ENCODE peak calls at places on chromosome 22, in six cellular contexts. One of them, this sample, is unnamed.

GRCh38 chr22:32999039-32999861 is 58.9 kb downstream of the SYN3 start:
- DNase-seq in cardiac muscle cell: no peak
- DNase-seq in NCI-H1417: no peak
- DNase-seq in neuronal stem cell: no peak
- DNase-seq in NCI-H1105: no peak
- DNase-seq in neural crest cell: no peak
- DNase-seq in this sample: no peak

GRCh38 chr22:24727218-24727851 is 47.2 kb downstream of the PIWIL3 start:
- DNase-seq in cardiac muscle cell: peak; percentile 93
- DNase-seq in NCI-H1417: peak; percentile 85
- DNase-seq in neuronal stem cell: no peak
- DNase-seq in NCI-H1105: peak; percentile 80
- DNase-seq in neural crest cell: no peak
- DNase-seq in this sample: no peak

GRCh38 chr22:47030881-47031627 is 268.6 kb downstream of the TBC1D22A start:
- DNase-seq in cardiac muscle cell: no peak
- DNase-seq in NCI-H1417: no peak
- DNase-seq in neuronal stem cell: no peak
- DNase-seq in NCI-H1105: no peak
- DNase-seq in neural crest cell: no peak
- DNase-seq in this sample: no peak

GRCh38 chr22:21568207-21569075 is 927 bp downstream of the UBE2L3 start:
- DNase-seq in cardiac muscle cell: peak; percentile 49
- DNase-seq in NCI-H1417: peak; percentile 42
- DNase-seq in neuronal stem cell: no peak
- DNase-seq in NCI-H1105: no peak
- DNase-seq in neural crest cell: peak; percentile 25
- DNase-seq in this sample: no peak

GRCh38 chr22:25623310-25623734 is 58.8 kb downstream of the GRK3 start:
- DNase-seq in cardiac muscle cell: no peak
- DNase-seq in NCI-H1417: peak; percentile 25
- DNase-seq in neuronal stem cell: no peak
- DNase-seq in NCI-H1105: no peak
- DNase-seq in neural crest cell: no peak
- DNase-seq in this sample: no peak

GRCh38 chr22:20238567-20239062 is 29.5 kb downstream of the RTN4R start:
- DNase-seq in cardiac muscle cell: no peak
- DNase-seq in NCI-H1417: peak; percentile 61
- DNase-seq in neuronal stem cell: peak; percentile 38
- DNase-seq in NCI-H1105: no peak
- DNase-seq in neural crest cell: peak; percentile 36
- DNase-seq in this sample: no peak

GRCh38 chr22:43789452-43789851 is 22.7 kb downstream of the EFCAB6 start:
- DNase-seq in cardiac muscle cell: peak; percentile 96
- DNase-seq in NCI-H1417: no peak
- DNase-seq in neuronal stem cell: no peak
- DNase-seq in NCI-H1105: no peak
- DNase-seq in neural crest cell: no peak
- DNase-seq in this sample: no peak

GRCh38 chr22:28984482-28985158 is 77.0 kb downstream of the C22orf31 start:
- DNase-seq in cardiac muscle cell: peak; percentile 10
- DNase-seq in NCI-H1417: no peak
- DNase-seq in neuronal stem cell: no peak
- DNase-seq in NCI-H1105: no peak
- DNase-seq in neural crest cell: no peak
- DNase-seq in this sample: no peak

GRCh38 chr22:48884292-48884691 is 943.4 kb downstream of the BRD1 start:
- DNase-seq in cardiac muscle cell: no peak
- DNase-seq in NCI-H1417: no peak
- DNase-seq in neuronal stem cell: no peak
- DNase-seq in NCI-H1105: no peak
- DNase-seq in neural crest cell: no peak
- DNase-seq in this sample: no peak

GRCh38 chr22:31615481-31615840 is 46.6 kb downstream of the PISD start:
- DNase-seq in cardiac muscle cell: no peak
- DNase-seq in NCI-H1417: no peak
- DNase-seq in neuronal stem cell: no peak
- DNase-seq in NCI-H1105: no peak
- DNase-seq in neural crest cell: no peak
- DNase-seq in this sample: no peak

GRCh38 chr22:32728291-32728690 is 73.2 kb upstream of the TIMP3 start:
- DNase-seq in cardiac muscle cell: no peak
- DNase-seq in NCI-H1417: no peak
- DNase-seq in neuronal stem cell: no peak
- DNase-seq in NCI-H1105: no peak
- DNase-seq in neural crest cell: no peak
- DNase-seq in this sample: no peak

GRCh38 chr22:37742374-37743092 is 45.7 kb downstream of the TRIOBP start:
- DNase-seq in cardiac muscle cell: peak; percentile 88
- DNase-seq in NCI-H1417: no peak
- DNase-seq in neuronal stem cell: no peak
- DNase-seq in NCI-H1105: no peak
- DNase-seq in neural crest cell: no peak
- DNase-seq in this sample: no peak

GRCh38 chr22:17540481-17540880 is 22.8 kb upstream of the SLC25A18 start:
- DNase-seq in cardiac muscle cell: no peak
- DNase-seq in NCI-H1417: no peak
- DNase-seq in neuronal stem cell: no peak
- DNase-seq in NCI-H1105: no peak
- DNase-seq in neural crest cell: no peak
- DNase-seq in this sample: no peak

GRCh38 chr22:49014227-49015201 is 813.2 kb downstream of the BRD1 start:
- DNase-seq in cardiac muscle cell: no peak
- DNase-seq in NCI-H1417: no peak
- DNase-seq in neuronal stem cell: no peak
- DNase-seq in NCI-H1105: no peak
- DNase-seq in neural crest cell: no peak
- DNase-seq in this sample: no peak

GRCh38 chr22:37101311-37102063 is 8.0 kb downstream of the TMPRSS6 start:
- DNase-seq in cardiac muscle cell: no peak
- DNase-seq in NCI-H1417: no peak
- DNase-seq in neuronal stem cell: no peak
- DNase-seq in NCI-H1105: no peak
- DNase-seq in neural crest cell: no peak
- DNase-seq in this sample: no peak

GRCh38 chr22:43330178-43331063 is 12.8 kb downstream of the SCUBE1 start:
- DNase-seq in cardiac muscle cell: no peak
- DNase-seq in NCI-H1417: no peak
- DNase-seq in neuronal stem cell: no peak
- DNase-seq in NCI-H1105: no peak
- DNase-seq in neural crest cell: no peak
- DNase-seq in this sample: no peak

GRCh38 chr22:24379536-24379935 is 47.9 kb upstream of the ADORA2A start:
- DNase-seq in cardiac muscle cell: no peak
- DNase-seq in NCI-H1417: no peak
- DNase-seq in neuronal stem cell: no peak
- DNase-seq in NCI-H1105: no peak
- DNase-seq in neural crest cell: no peak
- DNase-seq in this sample: no peak

GRCh38 chr22:25078591-25078990 is 121.1 kb upstream of the CRYBB3 start:
- DNase-seq in cardiac muscle cell: no peak
- DNase-seq in NCI-H1417: no peak
- DNase-seq in neuronal stem cell: no peak
- DNase-seq in NCI-H1105: no peak
- DNase-seq in neural crest cell: no peak
- DNase-seq in this sample: no peak

GRCh38 chr22:38766076-38766777 is 10.4 kb upstream of the SUN2 start:
- DNase-seq in cardiac muscle cell: peak; percentile 65
- DNase-seq in NCI-H1417: peak; percentile 29
- DNase-seq in neuronal stem cell: no peak
- DNase-seq in NCI-H1105: peak; percentile 38
- DNase-seq in neural crest cell: peak; percentile 62
- DNase-seq in this sample: no peak

GRCh38 chr22:36277482-36278291 is 24.8 kb downstream of the APOL1 start:
- DNase-seq in cardiac muscle cell: peak; percentile 73
- DNase-seq in NCI-H1417: peak; percentile 55
- DNase-seq in neuronal stem cell: peak; percentile 47
- DNase-seq in NCI-H1105: peak; percentile 37
- DNase-seq in neural crest cell: peak; percentile 45
- DNase-seq in this sample: no peak

GRCh38 chr22:31230871-31231621 is 18.9 kb downstream of the LIMK2 start:
- DNase-seq in cardiac muscle cell: peak; percentile 82
- DNase-seq in NCI-H1417: peak; percentile 52
- DNase-seq in neuronal stem cell: no peak
- DNase-seq in NCI-H1105: no peak
- DNase-seq in neural crest cell: no peak
- DNase-seq in this sample: no peak

GRCh38 chr22:29152045-29152380 is 53.7 kb upstream of the EMID1 start:
- DNase-seq in cardiac muscle cell: no peak
- DNase-seq in NCI-H1417: peak; percentile 32
- DNase-seq in neuronal stem cell: no peak
- DNase-seq in NCI-H1105: no peak
- DNase-seq in neural crest cell: no peak
- DNase-seq in this sample: no peak

GRCh38 chr22:27617214-27617881 is 184.2 kb downstream of the MN1 start:
- DNase-seq in cardiac muscle cell: no peak
- DNase-seq in NCI-H1417: no peak
- DNase-seq in neuronal stem cell: no peak
- DNase-seq in NCI-H1105: no peak
- DNase-seq in neural crest cell: no peak
- DNase-seq in this sample: no peak

GRCh38 chr22:27097933-27098332 is 440.5 kb downstream of the MIAT start:
- DNase-seq in cardiac muscle cell: no peak
- DNase-seq in NCI-H1417: no peak
- DNase-seq in neuronal stem cell: no peak
- DNase-seq in NCI-H1105: no peak
- DNase-seq in neural crest cell: no peak
- DNase-seq in this sample: no peak

GRCh38 chr22:33715221-33715620 is 205.1 kb downstream of the LARGE1 start:
- DNase-seq in cardiac muscle cell: no peak
- DNase-seq in NCI-H1417: no peak
- DNase-seq in neuronal stem cell: no peak
- DNase-seq in NCI-H1105: no peak
- DNase-seq in neural crest cell: no peak
- DNase-seq in this sample: no peak

GRCh38 chr22:27215826-27216320 is 558.5 kb downstream of the MIAT start:
- DNase-seq in cardiac muscle cell: no peak
- DNase-seq in NCI-H1417: no peak
- DNase-seq in neuronal stem cell: no peak
- DNase-seq in NCI-H1105: no peak
- DNase-seq in neural crest cell: no peak
- DNase-seq in this sample: no peak

GRCh38 chr22:44245438-44245837 is 64.7 kb downstream of the PARVG start:
- DNase-seq in cardiac muscle cell: no peak
- DNase-seq in NCI-H1417: no peak
- DNase-seq in neuronal stem cell: no peak
- DNase-seq in NCI-H1105: no peak
- DNase-seq in neural crest cell: no peak
- DNase-seq in this sample: no peak

GRCh38 chr22:41557401-41558240 is 3.2 kb upstream of the CSDC2 start:
- DNase-seq in cardiac muscle cell: peak; percentile 97
- DNase-seq in NCI-H1417: peak; percentile 59
- DNase-seq in neuronal stem cell: no peak
- DNase-seq in NCI-H1105: no peak
- DNase-seq in neural crest cell: peak; percentile 32
- DNase-seq in this sample: no peak

GRCh38 chr22:38802671-38803121 is 8.8 kb upstream of the DNAL4 start:
- DNase-seq in cardiac muscle cell: peak; percentile 95
- DNase-seq in NCI-H1417: peak; percentile 0
- DNase-seq in neuronal stem cell: no peak
- DNase-seq in NCI-H1105: no peak
- DNase-seq in neural crest cell: no peak
- DNase-seq in this sample: no peak

GRCh38 chr22:17781319-17782031 is 7.2 kb upstream of the BID start:
- DNase-seq in cardiac muscle cell: peak; percentile 89
- DNase-seq in NCI-H1417: peak; percentile 6
- DNase-seq in neuronal stem cell: no peak
- DNase-seq in NCI-H1105: peak; percentile 25
- DNase-seq in neural crest cell: no peak
- DNase-seq in this sample: no peak